ENCODE peak calls at places on chromosomes 6 and 20, in five cellular contexts. W is cardiac muscle cell, M is pancreas, P is thoracic aorta, T is HCT116. K is an unnamed sample.

GRCh38 chr20:13877789-13878188 is 93.0 kb downstream of the NDUFAF5 start:
- DNase-seq in T (no peak), M (no peak), W (no peak), P (no peak), K (no peak)

GRCh38 chr6:116986819-116987218 is 109.8 kb downstream of the RFX6 start:
- DNase-seq in P (no peak), T (no peak), W (no peak), M (no peak), K (no peak)

GRCh38 chr20:20204326-20204725 is 152.0 kb downstream of the CFAP61 start:
- DNase-seq in P (no peak), W (no peak), T (no peak), M (no peak), K (no peak)

GRCh38 chr6:10528170-10528981 is 7.2 kb downstream of the GCNT2 start:
- DNase-seq in M (peak), W (no peak), T (no peak), P (no peak), K (no peak)

GRCh38 chr20:31706607-31707257 is 15.9 kb downstream of the BCL2L1 start:
- DNase-seq in M (no peak), W (no peak), T (no peak), P (no peak), K (no peak)

GRCh38 chr6:157999100-158000051 is 17.7 kb downstream of the SYNJ2 start:
- DNase-seq in M (peak), T (no peak), W (peak), P (no peak), K (no peak)

GRCh38 chr6:5764401-5764955 is 242.2 kb downstream of the NRN1 start:
- DNase-seq in T (no peak), P (peak), M (no peak), W (no peak), K (peak)

GRCh38 chr6:103820148-103820547 is 1039.6 kb downstream of the HACE1 start:
- DNase-seq in M (no peak), T (no peak), P (no peak), W (no peak), K (no peak)

GRCh38 chr6:56279346-56280080 is 32.1 kb upstream of the COL21A1 start:
- DNase-seq in M (no peak), W (no peak), P (no peak), T (peak), K (no peak)

GRCh38 chr6:134663800-134664535 is 285.9 kb downstream of the ALDH8A1 start:
- DNase-seq in P (no peak), W (no peak), M (no peak), T (no peak), K (no peak)

GRCh38 chr6:30091577-30092381 is 16.2 kb upstream of the RNF39 start:
- DNase-seq in M (no peak), P (no peak), W (no peak), T (peak), K (no peak)

GRCh38 chr6:137443901-137444300 is 50.3 kb downstream of the OLIG3 start:
- DNase-seq in M (no peak), P (no peak), T (peak), W (no peak), K (no peak)
- TF ChIP-seq CTCF in M (no peak), P (no peak), T (no peak), W (no peak), K (no peak)

DNA sequence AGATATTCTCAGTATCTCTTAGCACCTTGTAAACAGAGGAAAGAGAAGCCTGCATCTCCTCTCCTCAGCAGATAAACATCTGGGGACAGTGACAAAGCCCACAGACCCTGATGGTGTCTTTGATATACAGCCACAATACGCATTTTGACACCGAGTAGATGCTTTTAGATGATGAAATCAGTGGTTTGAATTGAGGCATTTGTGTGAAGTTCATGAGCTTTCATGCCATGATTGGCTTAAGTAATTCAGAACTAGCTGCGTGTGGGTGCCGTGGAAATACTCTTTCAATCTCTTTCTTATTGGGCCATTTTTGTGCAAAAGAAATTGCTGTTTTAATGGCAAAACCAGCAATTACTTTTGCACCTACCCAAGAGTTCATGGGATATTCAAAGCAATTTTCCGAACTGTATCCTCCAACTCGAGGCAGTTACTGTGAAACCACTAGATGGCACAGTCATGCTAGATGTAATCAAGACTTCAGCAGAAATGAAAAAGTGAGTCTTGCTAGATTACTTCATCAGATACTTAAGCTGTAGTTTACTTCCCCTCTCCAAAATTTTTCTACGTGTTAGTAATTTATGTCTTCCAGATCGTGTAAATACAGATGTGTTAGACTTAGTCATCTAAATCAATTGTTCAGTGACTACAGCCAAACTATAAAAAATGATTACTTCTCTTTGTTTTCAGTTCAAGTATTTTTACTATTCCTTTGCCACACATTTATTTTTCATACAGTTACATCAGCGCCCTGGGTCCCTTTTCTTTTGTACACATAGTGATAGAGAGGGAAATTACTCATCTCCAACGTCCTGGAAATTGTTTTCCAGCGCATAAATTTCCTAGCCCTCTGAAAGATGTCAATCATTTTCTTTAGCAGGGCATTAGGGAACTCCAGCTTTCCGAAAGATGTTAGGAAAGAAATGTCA is 49.4 kb downstream of the IYD start:
- DNase-seq in M (no peak), T (peak), W (peak), P (no peak), K (no peak)
- H3K4me3 ChIP-seq in M (peak), T (peak), W (no peak), P (peak), K (peak)

DNA sequence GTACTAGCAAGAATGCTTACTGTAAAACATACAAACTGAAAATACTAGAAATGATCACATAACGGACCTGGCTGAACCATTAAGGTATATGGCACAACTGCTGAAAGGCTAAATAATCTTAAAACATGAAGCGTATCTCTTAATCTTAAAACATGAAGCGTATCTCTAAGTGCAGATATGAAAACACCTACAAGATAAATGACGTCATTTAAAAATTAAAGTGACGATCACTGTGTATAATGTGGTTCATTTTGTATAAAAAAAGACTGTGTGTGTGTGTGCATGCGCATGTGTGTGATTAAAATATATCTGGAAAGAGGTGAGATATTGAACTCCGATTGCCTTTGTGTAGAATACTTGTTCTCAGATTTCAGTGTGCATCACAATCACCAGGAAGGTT is 780.4 kb downstream of the KIF16B start:
- DNase-seq in W (no peak), P (no peak), M (no peak), T (no peak), K (no peak)
- TF ChIP-seq CTCF in W (no peak), P (no peak), M (no peak), T (no peak), K (no peak)

GRCh38 chr6:53144802-53145201 is 3.8 kb downstream of the GCM1 start:
- DNase-seq in P (no peak), M (no peak), W (no peak), T (no peak), K (no peak)
- H3K4me3 ChIP-seq in P (no peak), M (no peak), W (no peak), T (no peak), K (no peak)

GRCh38 chr20:33399924-33400323 is 1.4 kb downstream of the CDK5RAP1 start:
- DNase-seq in T (no peak), W (no peak), M (no peak), P (no peak), K (no peak)

GRCh38 chr20:33401922-33402369 is 627 bp upstream of the CDK5RAP1 start:
- DNase-seq in M (no peak), W (no peak), P (no peak), T (no peak), K (no peak)

GRCh38 chr20:33407251-33407650 is 5.9 kb upstream of the CDK5RAP1 start:
- DNase-seq in T (no peak), M (no peak), W (no peak), P (no peak), K (no peak)

GRCh38 chr20:33404281-33404680 is 3.0 kb upstream of the CDK5RAP1 start:
- DNase-seq in T (no peak), M (no peak), P (no peak), W (no peak), K (no peak)

DNA sequence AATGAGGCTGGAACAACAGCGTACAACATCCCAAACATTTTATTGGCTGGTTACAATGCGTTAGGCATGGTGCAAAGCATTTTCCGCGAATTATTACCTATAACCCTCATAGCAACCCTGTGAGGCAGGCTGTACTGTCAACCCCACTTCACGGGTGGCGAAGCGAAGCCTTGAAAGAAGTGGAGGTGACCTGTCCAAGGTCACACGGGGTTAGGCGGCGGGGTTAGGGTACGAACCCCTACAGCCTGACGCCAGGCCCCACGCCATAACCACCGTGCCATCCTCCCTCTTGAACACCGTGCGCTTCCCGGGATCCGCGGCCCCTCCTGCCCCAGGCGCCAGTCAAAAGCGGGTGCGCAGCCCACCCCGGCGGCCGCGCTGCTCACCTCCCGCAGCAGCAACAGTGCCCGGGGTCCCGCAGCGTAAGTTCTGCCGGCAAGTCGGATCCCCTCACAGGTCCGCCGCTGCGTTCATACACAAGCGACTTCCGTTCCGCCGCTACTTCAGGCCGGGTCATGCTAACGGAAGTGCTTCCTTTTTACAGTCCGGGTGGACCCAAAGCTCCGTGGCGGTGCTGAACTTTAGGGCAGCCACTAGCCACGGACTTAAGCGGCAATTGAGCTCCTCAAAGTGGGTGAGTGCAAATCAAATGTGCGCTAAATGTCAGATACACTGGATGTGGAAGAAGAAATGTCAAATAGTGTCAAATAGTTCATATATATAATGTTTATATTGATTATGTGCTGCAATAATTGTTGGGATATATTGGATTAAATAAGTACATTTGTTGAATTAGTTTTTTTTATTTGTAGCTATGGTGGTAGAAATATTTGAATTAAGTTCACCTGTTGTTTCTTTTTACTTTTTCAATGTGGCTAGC is at the start of gene CDK5RAP1:
- DNase-seq in W (peak), M (peak), T (peak), P (peak), K (peak)
- TF ChIP-seq CTCF in W (no peak), M (no peak), T (no peak), P (no peak), K (no peak)

GRCh38 chr6:99613398-99613704 is 6.7 kb downstream of the PRDM13 start:
- DNase-seq in M (no peak), T (no peak), P (no peak), W (peak), K (no peak)
- H3K4me3 ChIP-seq in M (peak), T (no peak), P (peak), W (peak), K (peak)

DNA sequence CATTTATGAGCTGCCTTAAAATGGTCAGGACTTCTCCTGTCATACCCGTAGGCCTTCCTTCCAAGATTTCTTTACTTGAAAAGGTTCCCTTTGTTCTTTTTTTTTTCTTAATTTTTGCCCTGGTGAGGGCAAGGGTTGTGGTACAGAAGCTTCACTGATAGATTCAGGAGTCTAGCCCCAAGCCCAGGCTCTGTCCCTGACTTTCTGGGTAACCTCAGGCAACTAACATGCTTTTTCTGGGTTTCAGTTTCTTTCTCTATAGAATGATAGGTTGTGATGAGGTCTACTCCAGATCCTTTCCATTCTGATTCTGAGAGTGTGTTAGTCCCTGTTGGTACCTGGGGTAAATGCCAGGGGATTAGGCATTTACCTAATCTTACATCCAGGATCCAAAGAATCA is 21.2 kb downstream of the SNPH start:
- DNase-seq in M (no peak), P (no peak), W (no peak), T (no peak), K (no peak)
- TF ChIP-seq CTCF in M (no peak), P (no peak), W (no peak), T (no peak), K (no peak)